ENCODE peak calls at places on chromosome 20, in nine cellular contexts. L, R, T, F, J, V, E, S and A are unnamed samples.

GRCh38 chr20:62376112-62377063 is 9.3 kb upstream of the LAMA5 start:
- DNase-seq in L (peak; percentile 88), R (no peak), T (no peak), F (no peak), J (no peak), V (no peak), E (peak; percentile 77), S (no peak), A (no peak)

GRCh38 chr20:45153756-45154155 is 20.9 kb upstream of the PI3 start:
- DNase-seq in L (no peak), R (no peak), T (no peak), F (no peak), J (no peak), V (no peak), E (no peak), S (no peak), A (no peak)

GRCh38 chr20:57387463-57387862 is 3.7 kb upstream of the RBM38 start:
- DNase-seq in L (no peak), R (no peak), T (no peak), F (no peak), J (no peak), V (no peak), E (no peak), S (no peak), A (no peak)

GRCh38 chr20:51562334-51563140 is 20.0 kb upstream of the NFATC2 start:
- DNase-seq in L (peak; percentile 97), R (no peak), T (no peak), F (no peak), J (peak; percentile 49), V (peak; percentile 71), E (peak; percentile 84), S (peak; percentile 87), A (no peak)

GRCh38 chr20:57093766-57094165 is 172.7 kb downstream of the BMP7 start:
- DNase-seq in L (no peak), R (no peak), T (no peak), F (no peak), J (no peak), V (no peak), E (no peak), S (no peak), A (no peak)

GRCh38 chr20:19265646-19266374 is 53.4 kb downstream of the SLC24A3 start:
- DNase-seq in L (no peak), R (no peak), T (no peak), F (no peak), J (no peak), V (no peak), E (no peak), S (peak; percentile 28), A (no peak)

GRCh38 chr20:3744806-3745685 is 12.6 kb downstream of the HSPA12B start:
- DNase-seq in L (peak; percentile 27), R (peak; percentile 64), T (peak; percentile 42), F (peak; percentile 52), J (no peak), V (peak; percentile 71), E (peak; percentile 83), S (peak; percentile 95), A (no peak)

GRCh38 chr20:46142124-46142523 is 24.0 kb downstream of the CD40 start:
- DNase-seq in L (no peak), R (no peak), T (no peak), F (no peak), J (no peak), V (no peak), E (no peak), S (no peak), A (no peak)

GRCh38 chr20:39271205-39271604 is 309.1 kb downstream of the DHX35 start:
- DNase-seq in L (no peak), R (no peak), T (no peak), F (no peak), J (no peak), V (no peak), E (no peak), S (no peak), A (no peak)

GRCh38 chr20:3783068-3783489 is 1.8 kb upstream of the SPEF1 start:
- DNase-seq in L (no peak), R (no peak), T (no peak), F (no peak), J (no peak), V (no peak), E (peak; percentile 47), S (no peak), A (no peak)

GRCh38 chr20:61756446-61756845 is 309.2 kb downstream of the TAF4 start:
- DNase-seq in L (no peak), R (no peak), T (no peak), F (no peak), J (no peak), V (no peak), E (no peak), S (no peak), A (no peak)

GRCh38 chr20:47610247-47610944 is 108.7 kb downstream of the NCOA3 start:
- DNase-seq in L (peak; percentile 85), R (peak; percentile 10), T (peak; percentile 76), F (peak; percentile 47), J (no peak), V (peak; percentile 44), E (no peak), S (peak; percentile 80), A (no peak)

GRCh38 chr20:7333846-7334245 is 566.4 kb downstream of the BMP2 start:
- DNase-seq in L (no peak), R (no peak), T (no peak), F (no peak), J (no peak), V (no peak), E (no peak), S (peak; percentile 25), A (no peak)

GRCh38 chr20:24768226-24768625 is 180.8 kb upstream of the CST7 start:
- DNase-seq in L (peak; percentile 18), R (no peak), T (no peak), F (no peak), J (no peak), V (no peak), E (no peak), S (no peak), A (no peak)

GRCh38 chr20:7980332-7981046 is 39.1 kb downstream of the TMX4 start:
- DNase-seq in L (peak; percentile 77), R (no peak), T (no peak), F (no peak), J (no peak), V (no peak), E (no peak), S (peak; percentile 53), A (no peak)

GRCh38 chr20:40029589-40029988 is 659.4 kb downstream of the MAFB start:
- DNase-seq in L (no peak), R (no peak), T (no peak), F (no peak), J (no peak), V (no peak), E (no peak), S (no peak), A (no peak)

GRCh38 chr20:63969851-63970713 is at the start of gene ZNF512B:
- DNase-seq in L (peak; percentile 70), R (no peak), T (no peak), F (peak; percentile 42), J (peak; percentile 34), V (peak; percentile 59), E (peak; percentile 83), S (peak; percentile 96), A (no peak)

GRCh38 chr20:53899351-53900167 is 170.8 kb downstream of the BCAS1 start:
- DNase-seq in L (peak; percentile 53), R (no peak), T (peak; percentile 38), F (peak; percentile 52), J (no peak), V (peak; percentile 68), E (no peak), S (peak; percentile 92), A (no peak)

GRCh38 chr20:48286571-48287551 is 501.6 kb upstream of the SULF2 start:
- DNase-seq in L (peak; percentile 48), R (no peak), T (no peak), F (no peak), J (no peak), V (no peak), E (no peak), S (no peak), A (no peak)

GRCh38 chr20:33896509-33896908 is 85.4 kb downstream of the CHMP4B start:
- DNase-seq in L (peak; percentile 76), R (no peak), T (no peak), F (no peak), J (no peak), V (no peak), E (no peak), S (no peak), A (no peak)